ENCODE peak calls at places on chromosome 11, in five cellular contexts. Y, L, P, M and Q are unnamed samples.

GRCh38 chr11:45563801-45564200 is 101.6 kb downstream of the CHST1 start:
- DNase-seq in Y (no peak), L (no peak), P (no peak), M (no peak), Q (peak)

GRCh38 chr11:66432597-66432996 is 6.1 kb downstream of the MRPL11 start:
- DNase-seq in Y (no peak), L (no peak), P (no peak), M (no peak), Q (no peak)

GRCh38 chr11:3150726-3151125 is 14.4 kb downstream of the OSBPL5 start:
- DNase-seq in Y (no peak), L (no peak), P (no peak), M (no peak), Q (no peak)

GRCh38 chr11:102115557-102115956 is 5.3 kb downstream of the YAP1 start:
- DNase-seq in Y (no peak), L (peak), P (no peak), M (peak), Q (peak)

GRCh38 chr11:87031433-87032170 is 6.1 kb upstream of the TMEM135 start:
- DNase-seq in Y (no peak), L (no peak), P (no peak), M (no peak), Q (no peak)

GRCh38 chr11:68342459-68343158 is 30.2 kb downstream of the LRP5 start:
- DNase-seq in Y (peak), L (no peak), P (no peak), M (no peak), Q (no peak)

GRCh38 chr11:74466916-74467885 is at the start of gene KCNE3:
- DNase-seq in Y (peak), L (no peak), P (no peak), M (peak), Q (peak)

GRCh38 chr11:86511086-86511551 is 136.4 kb downstream of the CCDC81 start:
- DNase-seq in Y (no peak), L (peak), P (no peak), M (peak), Q (no peak)

GRCh38 chr11:106988151-106988806 is 30.0 kb downstream of the GUCY1A2 start:
- DNase-seq in Y (no peak), L (peak), P (no peak), M (peak), Q (peak)

GRCh38 chr11:39365809-39366436 is 2093.5 kb downstream of the LRRC4C start:
- DNase-seq in Y (no peak), L (no peak), P (no peak), M (peak), Q (no peak)

GRCh38 chr11:44726278-44727113 is at the start of gene TSPAN18:
- DNase-seq in Y (no peak), L (no peak), P (no peak), M (no peak), Q (peak)

GRCh38 chr11:122271167-122271566 is 155.2 kb upstream of the BLID start:
- DNase-seq in Y (peak), L (no peak), P (no peak), M (no peak), Q (no peak)

GRCh38 chr11:76654980-76655379 is 15.6 kb downstream of the LRRC32 start:
- DNase-seq in Y (no peak), L (no peak), P (no peak), M (no peak), Q (no peak)

GRCh38 chr11:1912314-1912878 is 7.1 kb upstream of the TNNT3 start:
- DNase-seq in Y (no peak), L (no peak), P (no peak), M (no peak), Q (no peak)

GRCh38 chr11:91100432-91100831 is 877.6 kb upstream of the CHORDC1 start:
- DNase-seq in Y (no peak), L (peak), P (no peak), M (no peak), Q (no peak)

GRCh38 chr11:76185931-76186401 is 20.3 kb downstream of the WNT11 start:
- DNase-seq in Y (no peak), L (no peak), P (no peak), M (peak), Q (peak)

GRCh38 chr11:47923667-47924066 is 56.7 kb upstream of the PTPRJ start:
- DNase-seq in Y (peak), L (peak), P (no peak), M (peak), Q (peak)

GRCh38 chr11:1762537-1763302 is 1.0 kb downstream of the CTSD start:
- DNase-seq in Y (peak), L (no peak), P (no peak), M (peak), Q (peak)

GRCh38 chr11:67267188-67268035 is 1.1 kb downstream of the GRK2 start:
- DNase-seq in Y (peak), L (no peak), P (no peak), M (no peak), Q (no peak)

GRCh38 chr11:34601085-34601444 is 19.8 kb upstream of the EHF start:
- DNase-seq in Y (no peak), L (peak), P (no peak), M (peak), Q (peak)

GRCh38 chr11:72771507-72771906 is 19.3 kb upstream of the ARAP1 start:
- DNase-seq in Y (no peak), L (peak), P (no peak), M (peak), Q (peak)

GRCh38 chr11:35235944-35236666 is 97.1 kb downstream of the CD44 start:
- DNase-seq in Y (peak), L (no peak), P (no peak), M (peak), Q (no peak)

GRCh38 chr11:93814966-93815633 is 31.0 kb downstream of the MED17 start:
- DNase-seq in Y (no peak), L (no peak), P (no peak), M (peak), Q (peak)

DNA sequence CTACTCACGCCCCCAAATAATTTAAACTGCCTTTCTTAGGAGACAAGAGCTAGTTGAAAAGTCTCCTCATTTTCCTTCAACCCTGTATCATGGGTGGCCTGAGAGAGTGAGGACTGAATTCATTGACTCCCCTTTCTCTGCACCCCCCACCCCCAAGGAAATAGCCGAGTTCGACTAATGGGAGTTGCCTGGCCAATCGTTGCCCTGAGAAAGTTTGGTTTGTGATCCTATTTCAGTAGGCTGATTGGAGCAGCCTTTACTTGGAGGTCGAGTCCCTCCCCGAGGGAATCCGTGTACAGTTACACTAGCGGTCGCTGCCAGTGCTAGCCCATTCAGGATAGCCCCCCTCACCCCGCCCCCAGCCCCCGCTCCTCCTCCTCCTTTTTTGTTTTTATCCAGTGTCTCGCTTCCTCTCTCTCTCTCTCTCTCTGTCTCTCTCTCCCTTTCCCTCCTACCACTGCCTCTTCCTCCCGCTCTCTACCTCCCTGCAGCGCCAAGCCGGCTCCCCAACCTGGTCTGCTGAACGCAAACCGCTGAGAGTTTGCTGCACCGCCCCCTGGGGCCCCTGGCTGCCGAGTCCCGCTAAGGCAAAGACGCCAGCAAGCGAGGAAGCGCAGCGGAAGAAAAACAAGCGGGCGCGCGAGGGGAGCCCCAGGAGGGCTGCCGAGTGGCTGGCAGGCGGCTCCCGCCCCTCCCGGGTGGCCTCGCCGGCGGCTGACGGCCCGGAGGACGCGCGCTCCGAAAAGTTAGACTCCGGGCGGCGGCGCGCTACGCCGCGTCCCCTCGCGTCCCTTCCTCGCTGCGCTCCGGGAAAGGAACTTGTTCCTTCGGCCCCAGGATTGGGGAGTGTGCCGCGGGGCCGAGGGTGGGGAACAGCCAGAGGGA is at the start of gene GRAMD1B:
- DNase-seq in Y (no peak), L (peak), P (no peak), M (peak), Q (peak)
- TF ChIP-seq CTCF in Y (no peak), L (peak), P (no peak), M (peak), Q (peak)

GRCh38 chr11:104165014-104165413 is 1.1 kb upstream of the PDGFD start:
- DNase-seq in Y (no peak), L (no peak), P (no peak), M (no peak), Q (no peak)
- H3K4me3 ChIP-seq in Y (no peak), L (no peak), P (no peak), M (no peak), Q (no peak)

GRCh38 chr11:41784513-41785335 is 325.3 kb upstream of the LRRC4C start:
- DNase-seq in Y (no peak), L (no peak), P (no peak), M (no peak), Q (no peak)
- TF ChIP-seq CTCF in Y (no peak), L (no peak), P (no peak), M (no peak), Q (no peak)

GRCh38 chr11:130448039-130448415 is 418 bp upstream of the ADAMTS15 start:
- DNase-seq in Y (no peak), L (no peak), P (no peak), M (no peak), Q (no peak)
- H3K4me3 ChIP-seq in Y (no peak), L (peak), P (peak), M (peak), Q (peak)

GRCh38 chr11:11563193-11563592 is 58.6 kb downstream of the GALNT18 start:
- DNase-seq in Y (no peak), L (no peak), P (no peak), M (no peak), Q (peak)
- TF ChIP-seq CTCF in Y (no peak), L (no peak), P (no peak), M (no peak), Q (no peak)

GRCh38 chr11:123434911-123435310 is 4.8 kb downstream of the GRAMD1B start:
- DNase-seq in Y (no peak), L (no peak), P (no peak), M (no peak), Q (no peak)

GRCh38 chr11:123429336-123429735 is 733 bp upstream of the GRAMD1B start:
- DNase-seq in Y (no peak), L (peak), P (no peak), M (peak), Q (no peak)

GRCh38 chr11:123434262-123434661 is 4.2 kb downstream of the GRAMD1B start:
- DNase-seq in Y (no peak), L (peak), P (no peak), M (peak), Q (no peak)

GRCh38 chr11:123430736-123431356 is 777 bp downstream of the GRAMD1B start:
- DNase-seq in Y (peak), L (peak), P (no peak), M (peak), Q (peak)

DNA sequence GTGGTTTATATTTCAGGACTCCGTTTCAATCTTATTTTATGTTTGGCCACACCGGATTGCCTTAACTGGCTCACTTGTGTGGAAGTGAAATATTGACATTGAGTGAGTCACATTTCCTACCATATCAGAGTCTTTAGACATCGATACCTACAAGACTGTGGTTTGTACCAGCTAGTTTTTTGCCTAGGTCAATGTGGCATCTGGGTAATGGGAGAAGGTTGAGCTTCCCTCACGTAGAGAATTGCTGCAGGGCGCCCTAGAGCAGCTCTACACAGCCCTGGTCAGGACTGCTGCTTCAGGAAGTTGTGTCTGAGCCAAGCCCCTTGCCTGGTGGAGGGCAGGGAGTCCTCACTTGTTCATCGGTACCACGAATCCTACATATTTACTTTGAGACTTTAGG is 1.6 kb downstream of the GRAMD1B start:
- DNase-seq in Y (no peak), L (peak), P (no peak), M (no peak), Q (no peak)
- H3K4me3 ChIP-seq in Y (no peak), L (peak), P (no peak), M (peak), Q (peak)

GRCh38 chr11:117932426-117932825 is 3.2 kb upstream of the TMPRSS13 start:
- DNase-seq in Y (no peak), L (no peak), P (no peak), M (no peak), Q (no peak)

GRCh38 chr11:117932987-117933386 is 3.8 kb upstream of the TMPRSS13 start:
- DNase-seq in Y (no peak), L (no peak), P (no peak), M (no peak), Q (no peak)

GRCh38 chr11:117934526-117935307 is 5.5 kb upstream of the TMPRSS13 start:
- DNase-seq in Y (no peak), L (no peak), P (no peak), M (no peak), Q (no peak)

GRCh38 chr11:117933475-117933874 is 4.3 kb upstream of the TMPRSS13 start:
- DNase-seq in Y (no peak), L (no peak), P (no peak), M (no peak), Q (no peak)

GRCh38 chr11:117933930-117934329 is 4.7 kb upstream of the TMPRSS13 start:
- DNase-seq in Y (no peak), L (no peak), P (no peak), M (no peak), Q (no peak)
- TF ChIP-seq CTCF in Y (no peak), L (no peak), P (no peak), M (no peak), Q (no peak)